ENCODE peak calls at places on chromosome 11, in eight cellular contexts. W, Y, G, P, R, U, C and X are unnamed samples.

GRCh38 chr11:132943737-132944556 is 588.4 kb downstream of the OPCML start:
- DNase-seq in W (no peak), Y (no peak), G (no peak), P (no peak), R (peak), U (no peak), C (no peak), X (no peak)

GRCh38 chr11:100790073-100790472 is 103.0 kb downstream of the ARHGAP42 start:
- DNase-seq in W (no peak), Y (no peak), G (no peak), P (no peak), R (no peak), U (no peak), C (no peak), X (no peak)

GRCh38 chr11:119460130-119460529 is 37.2 kb upstream of the THY1 start:
- DNase-seq in W (no peak), Y (no peak), G (no peak), P (no peak), R (no peak), U (no peak), C (no peak), X (no peak)

GRCh38 chr11:62324738-62325556 is 12.3 kb upstream of the ASRGL1 start:
- DNase-seq in W (peak), Y (no peak), G (no peak), P (peak), R (no peak), U (peak), C (peak), X (no peak)

GRCh38 chr11:45834298-45834756 is 12.9 kb upstream of the CRY2 start:
- DNase-seq in W (no peak), Y (no peak), G (no peak), P (no peak), R (no peak), U (peak), C (no peak), X (no peak)

GRCh38 chr11:22244986-22245592 is 52.2 kb downstream of the ANO5 start:
- DNase-seq in W (peak), Y (no peak), G (peak), P (peak), R (peak), U (peak), C (peak), X (peak)

GRCh38 chr11:77179048-77179447 is 51.0 kb downstream of the MYO7A start:
- DNase-seq in W (no peak), Y (no peak), G (no peak), P (no peak), R (no peak), U (no peak), C (no peak), X (no peak)

GRCh38 chr11:64760759-64761417 is 1.1 kb upstream of the PYGM start:
- DNase-seq in W (no peak), Y (no peak), G (no peak), P (no peak), R (no peak), U (no peak), C (no peak), X (no peak)

GRCh38 chr11:68120212-68121066 is 749 bp downstream of the CHKA start:
- DNase-seq in W (peak), Y (peak), G (no peak), P (peak), R (peak), U (peak), C (no peak), X (peak)

GRCh38 chr11:94828088-94828487 is 59.9 kb downstream of the AMOTL1 start:
- DNase-seq in W (no peak), Y (no peak), G (no peak), P (no peak), R (no peak), U (no peak), C (no peak), X (no peak)

GRCh38 chr11:44894217-44894617 is 56.5 kb downstream of the TP53I11 start:
- DNase-seq in W (peak), Y (peak), G (peak), P (peak), R (peak), U (peak), C (peak), X (peak)

GRCh38 chr11:125083312-125084056 is 20.4 kb downstream of the SLC37A2 start:
- DNase-seq in W (no peak), Y (no peak), G (no peak), P (no peak), R (no peak), U (no peak), C (no peak), X (no peak)

GRCh38 chr11:107468596-107468995 is 11.0 kb upstream of the CWF19L2 start:
- DNase-seq in W (peak), Y (no peak), G (no peak), P (no peak), R (peak), U (no peak), C (peak), X (no peak)

GRCh38 chr11:13761712-13762111 is 93.2 kb downstream of the FAR1 start:
- DNase-seq in W (no peak), Y (no peak), G (no peak), P (no peak), R (no peak), U (no peak), C (no peak), X (no peak)

GRCh38 chr11:82229346-82229745 is 504.3 kb downstream of the FAM181B start:
- DNase-seq in W (peak), Y (no peak), G (peak), P (no peak), R (peak), U (no peak), C (peak), X (peak)